ENCODE peak calls at places on chromosomes 5 and 9, in nine cellular contexts. One of them, this sample, is unnamed.

GRCh38 chr9:100240512-100240911 is 112.2 kb downstream of the TEX10 start:
- DNase-seq in CD8-positive, alpha-beta T cell: no peak
- DNase-seq in iPS DF 6.9: no peak
- DNase-seq in spleen: no peak
- DNase-seq in GM23248: no peak
- DNase-seq in mesenchymal stem cell: no peak
- DNase-seq in CD4-positive, alpha-beta T cell: no peak
- DNase-seq in right atrium auricular region: no peak
- DNase-seq in neural progenitor cell: no peak
- DNase-seq in this sample: no peak

GRCh38 chr5:137633896-137634295 is 102.0 kb downstream of the KLHL3 start:
- DNase-seq in CD8-positive, alpha-beta T cell: no peak
- DNase-seq in iPS DF 6.9: no peak
- DNase-seq in spleen: no peak
- DNase-seq in GM23248: no peak
- DNase-seq in mesenchymal stem cell: no peak
- DNase-seq in CD4-positive, alpha-beta T cell: no peak
- DNase-seq in right atrium auricular region: no peak
- DNase-seq in neural progenitor cell: no peak
- DNase-seq in this sample: no peak

GRCh38 chr9:130172161-130172857 is at the start of gene NCS1:
- DNase-seq in CD8-positive, alpha-beta T cell: peak
- DNase-seq in iPS DF 6.9: no peak
- DNase-seq in spleen: no peak
- DNase-seq in GM23248: peak
- DNase-seq in mesenchymal stem cell: peak
- DNase-seq in CD4-positive, alpha-beta T cell: peak
- DNase-seq in right atrium auricular region: peak
- DNase-seq in neural progenitor cell: peak
- DNase-seq in this sample: no peak

GRCh38 chr5:68711311-68712200 is 382.3 kb upstream of the SLC30A5 start:
- DNase-seq in CD8-positive, alpha-beta T cell: no peak
- DNase-seq in iPS DF 6.9: no peak
- DNase-seq in spleen: no peak
- DNase-seq in GM23248: no peak
- DNase-seq in mesenchymal stem cell: peak
- DNase-seq in CD4-positive, alpha-beta T cell: no peak
- DNase-seq in right atrium auricular region: no peak
- DNase-seq in neural progenitor cell: no peak
- DNase-seq in this sample: no peak

GRCh38 chr5:97797994-97798451 is 615.0 kb upstream of the RIOK2 start:
- DNase-seq in CD8-positive, alpha-beta T cell: no peak
- DNase-seq in iPS DF 6.9: no peak
- DNase-seq in spleen: no peak
- DNase-seq in GM23248: no peak
- DNase-seq in mesenchymal stem cell: no peak
- DNase-seq in CD4-positive, alpha-beta T cell: no peak
- DNase-seq in right atrium auricular region: no peak
- DNase-seq in neural progenitor cell: peak
- DNase-seq in this sample: no peak

GRCh38 chr5:61055434-61056006 is 106.7 kb downstream of the SMIM15 start:
- DNase-seq in CD8-positive, alpha-beta T cell: no peak
- DNase-seq in iPS DF 6.9: no peak
- DNase-seq in spleen: no peak
- DNase-seq in GM23248: peak
- DNase-seq in mesenchymal stem cell: peak
- DNase-seq in CD4-positive, alpha-beta T cell: no peak
- DNase-seq in right atrium auricular region: no peak
- DNase-seq in neural progenitor cell: peak
- DNase-seq in this sample: no peak

GRCh38 chr5:160029540-160030139 is 20.7 kb downstream of the TTC1 start:
- DNase-seq in CD8-positive, alpha-beta T cell: no peak
- DNase-seq in iPS DF 6.9: no peak
- DNase-seq in spleen: no peak
- DNase-seq in GM23248: no peak
- DNase-seq in mesenchymal stem cell: no peak
- DNase-seq in CD4-positive, alpha-beta T cell: no peak
- DNase-seq in right atrium auricular region: no peak
- DNase-seq in neural progenitor cell: no peak
- DNase-seq in this sample: no peak

GRCh38 chr5:42680035-42680434 is 76.6 kb upstream of the CCDC152 start:
- DNase-seq in CD8-positive, alpha-beta T cell: no peak
- DNase-seq in iPS DF 6.9: no peak
- DNase-seq in spleen: no peak
- DNase-seq in GM23248: peak
- DNase-seq in mesenchymal stem cell: no peak
- DNase-seq in CD4-positive, alpha-beta T cell: no peak
- DNase-seq in right atrium auricular region: no peak
- DNase-seq in neural progenitor cell: no peak
- DNase-seq in this sample: no peak

GRCh38 chr9:98120476-98120875 is 1.5 kb upstream of the TRIM14 start:
- DNase-seq in CD8-positive, alpha-beta T cell: no peak
- DNase-seq in iPS DF 6.9: no peak
- DNase-seq in spleen: no peak
- DNase-seq in GM23248: no peak
- DNase-seq in mesenchymal stem cell: no peak
- DNase-seq in CD4-positive, alpha-beta T cell: no peak
- DNase-seq in right atrium auricular region: no peak
- DNase-seq in neural progenitor cell: no peak
- DNase-seq in this sample: no peak

GRCh38 chr5:1182633-1183423 is 18.6 kb upstream of the SLC6A19 start:
- DNase-seq in CD8-positive, alpha-beta T cell: no peak
- DNase-seq in iPS DF 6.9: no peak
- DNase-seq in spleen: peak
- DNase-seq in GM23248: no peak
- DNase-seq in mesenchymal stem cell: no peak
- DNase-seq in CD4-positive, alpha-beta T cell: no peak
- DNase-seq in right atrium auricular region: no peak
- DNase-seq in neural progenitor cell: no peak
- DNase-seq in this sample: peak

GRCh38 chr5:28517691-28518090 is 1479.3 kb upstream of the CDH9 start:
- DNase-seq in CD8-positive, alpha-beta T cell: no peak
- DNase-seq in iPS DF 6.9: no peak
- DNase-seq in spleen: no peak
- DNase-seq in GM23248: no peak
- DNase-seq in mesenchymal stem cell: no peak
- DNase-seq in CD4-positive, alpha-beta T cell: no peak
- DNase-seq in right atrium auricular region: no peak
- DNase-seq in neural progenitor cell: no peak
- DNase-seq in this sample: no peak

GRCh38 chr5:58681943-58682342 is 99.1 kb downstream of the RAB3C start:
- DNase-seq in CD8-positive, alpha-beta T cell: no peak
- DNase-seq in iPS DF 6.9: no peak
- DNase-seq in spleen: no peak
- DNase-seq in GM23248: no peak
- DNase-seq in mesenchymal stem cell: no peak
- DNase-seq in CD4-positive, alpha-beta T cell: no peak
- DNase-seq in right atrium auricular region: no peak
- DNase-seq in neural progenitor cell: no peak
- DNase-seq in this sample: no peak

GRCh38 chr5:61965074-61965473 is 340.9 kb upstream of the KIF2A start:
- DNase-seq in CD8-positive, alpha-beta T cell: no peak
- DNase-seq in iPS DF 6.9: no peak
- DNase-seq in spleen: no peak
- DNase-seq in GM23248: no peak
- DNase-seq in mesenchymal stem cell: peak
- DNase-seq in CD4-positive, alpha-beta T cell: no peak
- DNase-seq in right atrium auricular region: no peak
- DNase-seq in neural progenitor cell: no peak
- DNase-seq in this sample: no peak

GRCh38 chr5:1387876-1388275 is 43.0 kb upstream of the CLPTM1L start:
- DNase-seq in CD8-positive, alpha-beta T cell: no peak
- DNase-seq in iPS DF 6.9: no peak
- DNase-seq in spleen: no peak
- DNase-seq in GM23248: no peak
- DNase-seq in mesenchymal stem cell: no peak
- DNase-seq in CD4-positive, alpha-beta T cell: no peak
- DNase-seq in right atrium auricular region: no peak
- DNase-seq in neural progenitor cell: no peak
- DNase-seq in this sample: no peak

GRCh38 chr9:121641228-121641611 is 10.2 kb upstream of the DAB2IP start:
- DNase-seq in CD8-positive, alpha-beta T cell: no peak
- DNase-seq in iPS DF 6.9: no peak
- DNase-seq in spleen: peak
- DNase-seq in GM23248: no peak
- DNase-seq in mesenchymal stem cell: no peak
- DNase-seq in CD4-positive, alpha-beta T cell: no peak
- DNase-seq in right atrium auricular region: no peak
- DNase-seq in neural progenitor cell: no peak
- DNase-seq in this sample: no peak

GRCh38 chr9:94827584-94828304 is 101.2 kb downstream of the AOPEP start:
- DNase-seq in CD8-positive, alpha-beta T cell: no peak
- DNase-seq in iPS DF 6.9: no peak
- DNase-seq in spleen: no peak
- DNase-seq in GM23248: no peak
- DNase-seq in mesenchymal stem cell: peak
- DNase-seq in CD4-positive, alpha-beta T cell: no peak
- DNase-seq in right atrium auricular region: no peak
- DNase-seq in neural progenitor cell: no peak
- DNase-seq in this sample: no peak

GRCh38 chr5:92884464-92884863 is 696.6 kb downstream of the NR2F1-AS1 start:
- DNase-seq in CD8-positive, alpha-beta T cell: no peak
- DNase-seq in iPS DF 6.9: no peak
- DNase-seq in spleen: no peak
- DNase-seq in GM23248: no peak
- DNase-seq in mesenchymal stem cell: no peak
- DNase-seq in CD4-positive, alpha-beta T cell: no peak
- DNase-seq in right atrium auricular region: no peak
- DNase-seq in neural progenitor cell: no peak
- DNase-seq in this sample: no peak

GRCh38 chr5:101520417-101520816 is 617.3 kb upstream of the ST8SIA4 start:
- DNase-seq in CD8-positive, alpha-beta T cell: no peak
- DNase-seq in iPS DF 6.9: no peak
- DNase-seq in spleen: no peak
- DNase-seq in GM23248: no peak
- DNase-seq in mesenchymal stem cell: no peak
- DNase-seq in CD4-positive, alpha-beta T cell: no peak
- DNase-seq in right atrium auricular region: no peak
- DNase-seq in neural progenitor cell: no peak
- DNase-seq in this sample: no peak

GRCh38 chr5:101515721-101516120 is 612.6 kb upstream of the ST8SIA4 start:
- DNase-seq in CD8-positive, alpha-beta T cell: no peak
- DNase-seq in iPS DF 6.9: no peak
- DNase-seq in spleen: no peak
- DNase-seq in GM23248: no peak
- DNase-seq in mesenchymal stem cell: no peak
- DNase-seq in CD4-positive, alpha-beta T cell: no peak
- DNase-seq in right atrium auricular region: no peak
- DNase-seq in neural progenitor cell: no peak
- DNase-seq in this sample: no peak

GRCh38 chr5:101517795-101518194 is 614.7 kb upstream of the ST8SIA4 start:
- DNase-seq in CD8-positive, alpha-beta T cell: no peak
- DNase-seq in iPS DF 6.9: no peak
- DNase-seq in spleen: no peak
- DNase-seq in GM23248: no peak
- DNase-seq in mesenchymal stem cell: no peak
- DNase-seq in CD4-positive, alpha-beta T cell: no peak
- DNase-seq in right atrium auricular region: no peak
- DNase-seq in neural progenitor cell: no peak
- DNase-seq in this sample: no peak
- H3K27ac ChIP-seq in CD8-positive, alpha-beta T cell: no peak
- H3K27ac ChIP-seq in iPS DF 6.9: no peak
- H3K27ac ChIP-seq in spleen: no peak
- H3K27ac ChIP-seq in GM23248: no peak
- H3K27ac ChIP-seq in mesenchymal stem cell: no peak
- H3K27ac ChIP-seq in CD4-positive, alpha-beta T cell: no peak
- H3K27ac ChIP-seq in right atrium auricular region: no peak
- H3K27ac ChIP-seq in neural progenitor cell: no peak
- H3K27ac ChIP-seq in this sample: no peak

GRCh38 chr9:128254855-128255759 is 20.7 kb downstream of the GOLGA2 start:
- DNase-seq in CD8-positive, alpha-beta T cell: peak
- DNase-seq in iPS DF 6.9: no peak
- DNase-seq in spleen: peak
- DNase-seq in GM23248: peak
- DNase-seq in mesenchymal stem cell: peak
- DNase-seq in CD4-positive, alpha-beta T cell: peak
- DNase-seq in right atrium auricular region: no peak
- DNase-seq in neural progenitor cell: peak
- DNase-seq in this sample: no peak
- H3K27ac ChIP-seq in CD8-positive, alpha-beta T cell: no peak
- H3K27ac ChIP-seq in iPS DF 6.9: no peak
- H3K27ac ChIP-seq in spleen: no peak
- H3K27ac ChIP-seq in GM23248: no peak
- H3K27ac ChIP-seq in mesenchymal stem cell: no peak
- H3K27ac ChIP-seq in CD4-positive, alpha-beta T cell: no peak
- H3K27ac ChIP-seq in right atrium auricular region: no peak
- H3K27ac ChIP-seq in neural progenitor cell: no peak
- H3K27ac ChIP-seq in this sample: no peak

GRCh38 chr9:136031741-136032638 is 63.1 kb downstream of the NACC2 start:
- DNase-seq in CD8-positive, alpha-beta T cell: no peak
- DNase-seq in iPS DF 6.9: no peak
- DNase-seq in spleen: no peak
- DNase-seq in GM23248: peak
- DNase-seq in mesenchymal stem cell: no peak
- DNase-seq in CD4-positive, alpha-beta T cell: no peak
- DNase-seq in right atrium auricular region: no peak
- DNase-seq in neural progenitor cell: no peak
- DNase-seq in this sample: no peak

GRCh38 chr9:136026266-136026942 is 65.2 kb upstream of the UBAC1 start:
- DNase-seq in CD8-positive, alpha-beta T cell: no peak
- DNase-seq in iPS DF 6.9: no peak
- DNase-seq in spleen: no peak
- DNase-seq in GM23248: no peak
- DNase-seq in mesenchymal stem cell: peak
- DNase-seq in CD4-positive, alpha-beta T cell: no peak
- DNase-seq in right atrium auricular region: no peak
- DNase-seq in neural progenitor cell: no peak
- DNase-seq in this sample: no peak

GRCh38 chr9:136029556-136029955 is 65.5 kb downstream of the NACC2 start:
- DNase-seq in CD8-positive, alpha-beta T cell: no peak
- DNase-seq in iPS DF 6.9: no peak
- DNase-seq in spleen: no peak
- DNase-seq in GM23248: no peak
- DNase-seq in mesenchymal stem cell: no peak
- DNase-seq in CD4-positive, alpha-beta T cell: no peak
- DNase-seq in right atrium auricular region: no peak
- DNase-seq in neural progenitor cell: no peak
- DNase-seq in this sample: no peak

GRCh38 chr9:136028760-136029470 is 66.2 kb downstream of the NACC2 start:
- DNase-seq in CD8-positive, alpha-beta T cell: no peak
- DNase-seq in iPS DF 6.9: no peak
- DNase-seq in spleen: no peak
- DNase-seq in GM23248: no peak
- DNase-seq in mesenchymal stem cell: no peak
- DNase-seq in CD4-positive, alpha-beta T cell: no peak
- DNase-seq in right atrium auricular region: no peak
- DNase-seq in neural progenitor cell: no peak
- DNase-seq in this sample: no peak

GRCh38 chr9:136031094-136031493 is 64.0 kb downstream of the NACC2 start:
- DNase-seq in CD8-positive, alpha-beta T cell: no peak
- DNase-seq in iPS DF 6.9: no peak
- DNase-seq in spleen: no peak
- DNase-seq in GM23248: no peak
- DNase-seq in mesenchymal stem cell: no peak
- DNase-seq in CD4-positive, alpha-beta T cell: no peak
- DNase-seq in right atrium auricular region: no peak
- DNase-seq in neural progenitor cell: no peak
- DNase-seq in this sample: no peak
- H3K27ac ChIP-seq in CD8-positive, alpha-beta T cell: no peak
- H3K27ac ChIP-seq in iPS DF 6.9: no peak
- H3K27ac ChIP-seq in spleen: no peak
- H3K27ac ChIP-seq in GM23248: no peak
- H3K27ac ChIP-seq in mesenchymal stem cell: no peak
- H3K27ac ChIP-seq in CD4-positive, alpha-beta T cell: no peak
- H3K27ac ChIP-seq in right atrium auricular region: no peak
- H3K27ac ChIP-seq in neural progenitor cell: no peak
- H3K27ac ChIP-seq in this sample: no peak

GRCh38 chr5:135150767-135151166 is 116.7 kb upstream of the PITX1 start:
- DNase-seq in CD8-positive, alpha-beta T cell: no peak
- DNase-seq in iPS DF 6.9: no peak
- DNase-seq in spleen: no peak
- DNase-seq in GM23248: no peak
- DNase-seq in mesenchymal stem cell: no peak
- DNase-seq in CD4-positive, alpha-beta T cell: no peak
- DNase-seq in right atrium auricular region: no peak
- DNase-seq in neural progenitor cell: no peak
- DNase-seq in this sample: no peak
- H3K27ac ChIP-seq in CD8-positive, alpha-beta T cell: no peak
- H3K27ac ChIP-seq in iPS DF 6.9: no peak
- H3K27ac ChIP-seq in spleen: no peak
- H3K27ac ChIP-seq in GM23248: no peak
- H3K27ac ChIP-seq in mesenchymal stem cell: no peak
- H3K27ac ChIP-seq in CD4-positive, alpha-beta T cell: no peak
- H3K27ac ChIP-seq in right atrium auricular region: no peak
- H3K27ac ChIP-seq in neural progenitor cell: no peak
- H3K27ac ChIP-seq in this sample: no peak

This sample was measured in caudate nucleus.